ENCODE peak calls at places on chromosomes 7 and 10, in six cellular contexts. H, Z, L, I, O and K are unnamed samples.

GRCh38 chr10:514137-514671 is 175.3 kb downstream of the DIP2C start:
- ATAC-seq in H (no peak), Z (no peak), L (no peak), I (no peak), O (no peak), K (no peak)

GRCh38 chr7:135160098-135160857 is 10.2 kb downstream of the CYREN start:
- ATAC-seq in H (no peak), Z (no peak), L (peak), I (no peak), O (peak), K (peak)

GRCh38 chr10:97385565-97385964 is 15.6 kb downstream of the RRP12 start:
- ATAC-seq in H (no peak), Z (peak), L (no peak), I (no peak), O (no peak), K (no peak)

GRCh38 chr7:127847641-127848040 is 183.6 kb downstream of the LRRC4 start:
- ATAC-seq in H (no peak), Z (peak), L (no peak), I (no peak), O (no peak), K (no peak)

GRCh38 chr10:59324597-59324996 is 37.8 kb downstream of the FAM13C start:
- ATAC-seq in H (no peak), Z (no peak), L (no peak), I (no peak), O (no peak), K (no peak)

GRCh38 chr7:155349601-155350331 is 52.1 kb downstream of the INSIG1 start:
- ATAC-seq in H (no peak), Z (no peak), L (no peak), I (no peak), O (no peak), K (no peak)

GRCh38 chr10:128047991-128048826 is 78.0 kb downstream of the MKI67 start:
- ATAC-seq in H (peak), Z (peak), L (peak), I (peak), O (peak), K (peak)

GRCh38 chr7:79090543-79090942 is 362.9 kb downstream of the MAGI2 start:
- ATAC-seq in H (no peak), Z (no peak), L (no peak), I (no peak), O (no peak), K (no peak)

GRCh38 chr10:26555719-26556368 is 117.7 kb downstream of the APBB1IP start:
- ATAC-seq in H (no peak), Z (peak), L (no peak), I (no peak), O (no peak), K (peak)